ENCODE peak calls at places on chromosomes 12 and 14, in four cellular contexts. F, J, N and G are unnamed samples.

GRCh38 chr14:99420711-99421110 is 59.9 kb downstream of the SETD3 start:
- DNase-seq in F (no peak), J (no peak), N (no peak), G (no peak)

GRCh38 chr12:30999011-30999410 is 72.5 kb downstream of the TSPAN11 start:
- DNase-seq in F (peak), J (no peak), N (no peak), G (no peak)

GRCh38 chr12:17035372-17035771 is 429.4 kb upstream of the LMO3 start:
- DNase-seq in F (no peak), J (no peak), N (no peak), G (no peak)

GRCh38 chr12:12466157-12466556 is 96.5 kb downstream of the DUSP16 start:
- DNase-seq in F (no peak), J (no peak), N (no peak), G (no peak)

GRCh38 chr14:64848239-64848638 is 31.5 kb downstream of the SPTB start:
- DNase-seq in F (no peak), J (no peak), N (no peak), G (no peak)

GRCh38 chr14:89408907-89409675 is 7.9 kb downstream of the FOXN3 start:
- DNase-seq in F (no peak), J (no peak), N (no peak), G (no peak)

GRCh38 chr12:870378-870777 is 79.1 kb downstream of the RAD52 start:
- DNase-seq in F (no peak), J (no peak), N (no peak), G (no peak)

GRCh38 chr12:98639526-98639925 is 5.1 kb downstream of the IKBIP start:
- DNase-seq in F (no peak), J (no peak), N (no peak), G (no peak)

GRCh38 chr12:68175566-68176033 is 16.1 kb upstream of the IFNG start:
- DNase-seq in F (no peak), J (no peak), N (peak), G (peak)

GRCh38 chr14:85701763-85702162 is 171.8 kb downstream of the FLRT2 start:
- DNase-seq in F (no peak), J (no peak), N (no peak), G (no peak)

GRCh38 chr12:22271036-22271435 is 63.5 kb downstream of the ST8SIA1 start:
- DNase-seq in F (no peak), J (no peak), N (no peak), G (no peak)

GRCh38 chr12:71938728-71939385 is at the start of gene TPH2:
- DNase-seq in F (peak), J (no peak), N (peak), G (peak)

GRCh38 chr12:71945121-71945520 is 6.5 kb downstream of the TPH2 start:
- DNase-seq in F (no peak), J (no peak), N (no peak), G (no peak)

GRCh38 chr12:71942259-71942658 is 3.6 kb downstream of the TPH2 start:
- DNase-seq in F (no peak), J (no peak), N (peak), G (no peak)

GRCh38 chr12:71945883-71946282 is 7.2 kb downstream of the TPH2 start:
- DNase-seq in F (no peak), J (no peak), N (no peak), G (no peak)

DNA sequence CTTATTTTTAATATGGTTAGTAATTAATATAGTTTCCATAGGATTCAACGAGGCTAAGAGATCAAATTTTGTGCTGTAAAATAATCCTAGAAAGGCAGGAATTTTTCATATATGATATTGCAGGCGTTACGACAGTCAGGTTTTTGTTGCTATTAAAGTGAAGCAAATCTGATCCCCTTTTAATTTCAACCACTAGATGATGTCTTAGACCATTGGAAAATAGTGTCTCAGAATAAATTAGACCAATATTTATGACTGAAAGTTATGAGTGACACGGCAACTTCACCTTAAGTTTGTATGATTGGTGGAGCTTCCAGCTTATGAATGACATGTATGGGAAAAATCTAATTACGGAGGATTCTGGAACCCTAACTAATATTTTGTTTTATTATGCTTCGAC is 2.5 kb downstream of the TPH2 start:
- DNase-seq in F (no peak), J (no peak), N (no peak), G (no peak)
- TF ChIP-seq CTCF in F (no peak), J (peak), N (no peak), G (no peak)

GRCh38 chr12:50285253-50285652 is 1.9 kb upstream of the LIMA1 start:
- DNase-seq in F (no peak), J (no peak), N (no peak), G (no peak)

GRCh38 chr12:50283924-50284236 is 560 bp upstream of the LIMA1 start:
- DNase-seq in F (no peak), J (no peak), N (no peak), G (no peak)

GRCh38 chr12:50282581-50283229 is 615 bp downstream of the LIMA1 start:
- DNase-seq in F (no peak), J (no peak), N (no peak), G (no peak)

GRCh38 chr12:50287271-50287670 is 4.0 kb upstream of the LIMA1 start:
- DNase-seq in F (no peak), J (no peak), N (no peak), G (no peak)

DNA sequence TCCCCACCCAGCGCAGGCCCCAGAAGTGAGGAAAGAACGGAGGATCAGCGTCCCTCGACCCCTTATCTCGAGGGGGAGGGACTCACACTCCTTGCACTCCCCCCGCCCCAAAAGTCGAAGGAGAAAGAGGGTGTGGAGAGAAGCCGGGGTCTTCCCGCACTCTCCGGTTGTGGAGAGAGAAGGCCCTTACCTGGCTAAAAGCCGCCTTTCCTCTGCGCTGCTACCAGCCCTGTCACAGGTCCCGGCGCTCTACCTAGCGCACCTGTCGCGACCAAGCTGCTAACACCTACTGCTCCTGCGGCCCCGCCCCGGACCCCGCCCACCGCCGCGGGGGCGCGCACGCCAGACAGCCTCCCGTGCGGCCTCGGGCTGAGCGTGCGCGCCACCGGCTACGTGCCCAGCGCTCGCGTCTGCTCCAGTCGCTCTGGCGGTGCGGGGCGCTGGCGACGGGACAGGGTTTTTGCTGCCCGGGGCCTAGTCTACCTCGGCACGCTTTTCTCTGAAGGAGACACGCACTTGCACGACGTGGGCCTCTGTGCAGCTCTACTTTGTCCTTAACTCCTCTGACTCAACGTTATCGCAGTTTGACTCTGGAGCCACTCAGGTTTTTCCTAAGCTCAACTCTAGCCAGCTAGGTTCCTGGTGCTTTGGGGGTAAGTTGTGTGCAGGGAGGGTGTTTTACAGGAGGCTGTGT is at the start of gene LIMA1:
- DNase-seq in F (peak), J (no peak), N (peak), G (peak)
- TF ChIP-seq CTCF in F (no peak), J (peak), N (no peak), G (no peak)

DNA sequence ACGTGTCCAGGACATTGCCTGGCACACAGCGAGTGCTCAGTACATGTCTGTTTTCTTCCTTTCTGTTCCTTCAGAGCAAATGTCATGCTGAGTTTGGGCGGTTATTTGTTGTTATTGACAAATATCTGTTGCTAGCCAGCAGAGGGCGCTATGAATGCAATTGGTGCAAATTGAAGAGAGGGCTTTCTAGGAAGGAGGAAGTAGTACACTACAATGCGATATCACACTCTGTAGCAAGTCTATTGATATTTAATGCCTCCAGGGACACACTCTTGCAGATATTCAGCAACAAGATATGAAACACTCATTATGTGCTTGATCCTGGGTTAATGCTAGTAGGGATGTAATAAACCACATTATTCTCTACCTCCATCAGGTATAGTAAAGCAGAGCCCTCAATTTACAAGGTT is 267.3 kb upstream of the SRRM4 start:
- DNase-seq in F (peak), J (no peak), N (peak), G (no peak)
- TF ChIP-seq CTCF in F (peak), J (peak), N (peak), G (no peak)

GRCh38 chr12:109910969-109911348 is 10.9 kb downstream of the TCHP start:
- DNase-seq in F (peak), J (no peak), N (peak), G (no peak)
- TF ChIP-seq CTCF in F (peak), J (no peak), N (peak), G (peak)